ENCODE peak calls at places on chromosomes 16 and 17, in six cellular contexts. W is A549, A is non-pigmented ciliary epithelial cell, O is iPS-NIHi11, F is cardiac muscle cell, V is glomerular endothelial cell. K is an unnamed sample.

GRCh38 chr16:50665128-50665878 is 15.8 kb downstream of the SNX20 start:
- DNase-seq in W (peak), A (peak), O (peak), F (peak), V (peak), K (peak)

GRCh38 chr17:46958192-46958591 is 20.9 kb downstream of the RPRML start:
- DNase-seq in W (no peak), A (no peak), O (no peak), F (peak), V (no peak), K (no peak)

GRCh38 chr17:10125761-10126553 is 72.4 kb downstream of the GAS7 start:
- DNase-seq in W (no peak), A (no peak), O (peak), F (peak), V (no peak), K (no peak)

GRCh38 chr17:19551148-19551547 is 17.5 kb downstream of the SLC47A1 start:
- DNase-seq in W (no peak), A (no peak), O (no peak), F (no peak), V (no peak), K (no peak)

GRCh38 chr16:89637379-89637778 is 20.1 kb downstream of the CHMP1A start:
- DNase-seq in W (no peak), A (no peak), O (no peak), F (no peak), V (no peak), K (no peak)

GRCh38 chr17:4679652-4680051 is 24.3 kb downstream of the PELP1 start:
- DNase-seq in W (peak), A (peak), O (no peak), F (peak), V (no peak), K (no peak)

GRCh38 chr17:81457396-81457795 is 55.2 kb downstream of the ACTG1 start:
- DNase-seq in W (no peak), A (no peak), O (no peak), F (no peak), V (no peak), K (no peak)

GRCh38 chr16:69796285-69797118 is 34.4 kb downstream of the WWP2 start:
- DNase-seq in W (peak), A (peak), O (peak), F (peak), V (peak), K (peak)

GRCh38 chr17:75178453-75178852 is 4.3 kb downstream of the SUMO2 start:
- DNase-seq in W (no peak), A (no peak), O (no peak), F (no peak), V (no peak), K (no peak)

GRCh38 chr17:65166785-65167184 is 29.6 kb downstream of the RGS9 start:
- DNase-seq in W (no peak), A (no peak), O (no peak), F (no peak), V (no peak), K (no peak)

GRCh38 chr16:15592324-15592723 is 50.6 kb downstream of the MARF1 start:
- DNase-seq in W (no peak), A (no peak), O (no peak), F (no peak), V (no peak), K (no peak)

GRCh38 chr17:44464037-44464436 is 39.2 kb downstream of the GPATCH8 start:
- DNase-seq in W (no peak), A (peak), O (no peak), F (peak), V (no peak), K (no peak)

GRCh38 chr16:4376126-4376819 is 4.6 kb downstream of the VASN start:
- DNase-seq in W (no peak), A (no peak), O (no peak), F (peak), V (no peak), K (no peak)